ENCODE peak calls at places on chromosomes 12 and 14, in ten cellular contexts. N, Q, O, Y, F, K, A, E, R and P are unnamed samples.

GRCh38 chr12:1360812-1361211 is 233.6 kb downstream of the FBXL14 start:
- DNase-seq in R (peak; percentile 92), Q (peak; percentile 67), E (no peak), N (no peak), A (no peak), Y (no peak), O (no peak), K (no peak), F (peak; percentile 95), P (peak; percentile 62)

GRCh38 chr12:105706321-105706972 is 376.0 kb downstream of the C12orf75 start:
- DNase-seq in N (no peak), R (peak; percentile 81), O (no peak), A (no peak), Y (no peak), K (no peak), E (peak; percentile 97), F (peak; percentile 77), Q (peak; percentile 68), P (peak; percentile 77)

GRCh38 chr12:106246891-106247730 is 709 bp downstream of the CKAP4 start:
- DNase-seq in Y (peak; percentile 60), Q (peak; percentile 60), F (peak; percentile 60), N (peak; percentile 64), O (peak; percentile 46), K (peak; percentile 60), R (peak; percentile 69), E (no peak), A (peak; percentile 60), P (no peak)

GRCh38 chr12:82326905-82327503 is 31.2 kb downstream of the CCDC59 start:
- DNase-seq in Y (no peak), K (no peak), F (peak; percentile 3), Q (peak; percentile 60), O (no peak), E (no peak), A (no peak), R (peak; percentile 42), N (no peak), P (peak; percentile 47)

GRCh38 chr14:86003998-86004397 is 474.1 kb downstream of the FLRT2 start:
- DNase-seq in Q (peak; percentile 36), K (peak; percentile 9), F (peak; percentile 47), O (no peak), E (no peak), A (no peak), R (peak; percentile 11), Y (no peak), N (no peak), P (peak; percentile 15)

GRCh38 chr14:33393895-33394405 is 455.3 kb downstream of the NPAS3 start:
- DNase-seq in Q (no peak), N (no peak), Y (no peak), K (no peak), O (no peak), R (no peak), F (no peak), A (no peak), E (no peak), P (no peak)

GRCh38 chr12:124548854-124549378 is 18.5 kb downstream of the NCOR2 start:
- DNase-seq in N (no peak), F (peak; percentile 68), O (no peak), Y (no peak), E (no peak), R (peak; percentile 87), A (peak; percentile 58), Q (peak; percentile 70), K (peak; percentile 62), P (peak; percentile 82)

GRCh38 chr14:64745511-64746041 is 41.4 kb downstream of the PLEKHG3 start:
- DNase-seq in F (peak; percentile 37), A (no peak), N (no peak), R (peak; percentile 66), O (no peak), Q (peak; percentile 8), E (no peak), Y (no peak), K (no peak), P (peak; percentile 74)

GRCh38 chr12:51311389-51311788 is 12.6 kb downstream of the BIN2 start:
- DNase-seq in F (no peak), R (no peak), K (no peak), E (no peak), O (no peak), Q (no peak), N (no peak), A (no peak), Y (no peak), P (no peak)

GRCh38 chr12:11623382-11623781 is 26.1 kb upstream of the ETV6 start:
- DNase-seq in R (no peak), A (no peak), N (no peak), O (no peak), F (no peak), E (no peak), K (no peak), Y (no peak), Q (no peak), P (peak; percentile 10)

GRCh38 chr12:111597731-111598636 is 1.1 kb downstream of the ATXN2 start:
- DNase-seq in N (peak; percentile 58), A (peak; percentile 51), F (peak; percentile 36), R (peak; percentile 36), E (peak; percentile 53), K (peak; percentile 42), O (peak; percentile 49), Q (peak; percentile 26), Y (peak; percentile 9), P (no peak)

GRCh38 chr12:84955298-84955697 is 42.7 kb upstream of the SLC6A15 start:
- DNase-seq in K (no peak), A (no peak), R (no peak), Q (peak; percentile 12), F (no peak), Y (no peak), E (no peak), N (no peak), O (no peak), P (no peak)